ENCODE peak calls at places on chromosomes 5 and 9, in six cellular contexts. V is GM12892, S is Peyer's patch, A is K562, I is GM12891, P is gastrocnemius medialis. E is an unnamed sample.

GRCh38 chr5:159091596-159091995 is 8.1 kb downstream of the EBF1 start:
- DNase-seq in S (no peak), V (no peak), P (no peak), A (no peak), I (no peak), E (no peak)

GRCh38 chr5:111999286-111999685 is 242.3 kb upstream of the NREP start:
- DNase-seq in V (no peak), A (no peak), S (no peak), P (no peak), I (no peak), E (no peak)

GRCh38 chr5:67809589-67809988 is 406.0 kb upstream of the PIK3R1 start:
- DNase-seq in A (no peak), P (no peak), I (no peak), S (no peak), V (no peak), E (no peak)

GRCh38 chr9:105713939-105714331 is 19.6 kb downstream of the TMEM38B start:
- DNase-seq in P (no peak), S (no peak), A (no peak), V (no peak), I (no peak), E (no peak)

GRCh38 chr9:99266136-99267023 is 44.3 kb downstream of the SEC61B start:
- DNase-seq in I (no peak), A (peak; percentile 61), P (peak; percentile 81), S (peak; percentile 66), V (no peak), E (peak; percentile 76)

GRCh38 chr9:21294325-21294724 is 10.8 kb downstream of the IFNA5 start:
- DNase-seq in S (no peak), A (no peak), I (no peak), V (no peak), P (no peak), E (no peak)

GRCh38 chr9:93684161-93684765 is 107.9 kb downstream of the PHF2 start:
- DNase-seq in I (no peak), A (peak; percentile 1), P (no peak), S (peak; percentile 23), V (no peak), E (no peak)

GRCh38 chr9:109286981-109287380 is 33.9 kb downstream of the EPB41L4B start:
- DNase-seq in S (no peak), A (peak; percentile 67), V (no peak), P (peak; percentile 36), I (no peak), E (peak; percentile 56)

GRCh38 chr5:149355688-149356087 is 2.2 kb upstream of the PCYOX1L start:
- DNase-seq in I (no peak), P (no peak), S (no peak), V (no peak), A (no peak), E (peak; percentile 25)

DNA sequence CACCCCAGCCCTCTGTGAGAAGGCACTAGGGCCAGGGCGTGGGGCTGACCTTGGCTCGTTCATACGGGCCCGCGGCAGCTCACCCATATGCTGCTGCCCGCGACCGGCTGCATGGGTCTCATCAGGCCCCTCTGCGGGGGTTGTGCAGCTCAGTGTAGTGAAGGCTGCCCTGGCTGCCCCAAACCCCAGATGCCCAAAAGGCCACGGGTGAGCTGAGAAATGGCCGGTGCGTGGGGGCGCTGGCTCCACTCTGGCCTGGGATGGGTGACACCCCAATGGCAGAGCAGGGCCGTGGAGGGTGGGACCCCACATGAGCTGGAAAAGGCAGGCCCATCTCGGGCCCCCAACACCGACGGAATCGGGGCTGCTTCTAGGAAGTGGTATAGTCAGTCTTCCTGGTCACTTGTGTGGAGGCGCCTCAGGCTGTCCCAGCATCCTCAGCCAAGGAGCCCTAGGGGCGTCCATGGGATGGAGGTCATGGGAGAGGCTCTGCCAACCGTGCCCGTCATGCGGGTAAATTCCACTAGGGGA is 19.4 kb upstream of the LRRC14B start:
- DNase-seq in V (peak; percentile 21), A (no peak), I (no peak), P (no peak), S (peak; percentile 40), E (no peak)
- TF ChIP-seq POLR2A in V (no peak), A (no peak), I (no peak), P (no peak), S (no peak), E (no peak)

GRCh38 chr5:860506-861150 is 9.8 kb upstream of the ZDHHC11 start:
- DNase-seq in S (no peak), A (no peak), I (no peak), V (no peak), P (no peak), E (no peak)

GRCh38 chr5:863244-863805 is 12.5 kb upstream of the ZDHHC11 start:
- DNase-seq in A (no peak), S (no peak), P (no peak), V (no peak), I (no peak), E (no peak)

GRCh38 chr5:862367-863243 is 11.8 kb upstream of the ZDHHC11 start:
- DNase-seq in A (no peak), I (no peak), P (peak; percentile 39), S (no peak), V (no peak), E (no peak)

GRCh38 chr5:859798-860296 is 9.1 kb upstream of the ZDHHC11 start:
- DNase-seq in V (no peak), S (no peak), P (no peak), I (no peak), A (no peak), E (no peak)

DNA sequence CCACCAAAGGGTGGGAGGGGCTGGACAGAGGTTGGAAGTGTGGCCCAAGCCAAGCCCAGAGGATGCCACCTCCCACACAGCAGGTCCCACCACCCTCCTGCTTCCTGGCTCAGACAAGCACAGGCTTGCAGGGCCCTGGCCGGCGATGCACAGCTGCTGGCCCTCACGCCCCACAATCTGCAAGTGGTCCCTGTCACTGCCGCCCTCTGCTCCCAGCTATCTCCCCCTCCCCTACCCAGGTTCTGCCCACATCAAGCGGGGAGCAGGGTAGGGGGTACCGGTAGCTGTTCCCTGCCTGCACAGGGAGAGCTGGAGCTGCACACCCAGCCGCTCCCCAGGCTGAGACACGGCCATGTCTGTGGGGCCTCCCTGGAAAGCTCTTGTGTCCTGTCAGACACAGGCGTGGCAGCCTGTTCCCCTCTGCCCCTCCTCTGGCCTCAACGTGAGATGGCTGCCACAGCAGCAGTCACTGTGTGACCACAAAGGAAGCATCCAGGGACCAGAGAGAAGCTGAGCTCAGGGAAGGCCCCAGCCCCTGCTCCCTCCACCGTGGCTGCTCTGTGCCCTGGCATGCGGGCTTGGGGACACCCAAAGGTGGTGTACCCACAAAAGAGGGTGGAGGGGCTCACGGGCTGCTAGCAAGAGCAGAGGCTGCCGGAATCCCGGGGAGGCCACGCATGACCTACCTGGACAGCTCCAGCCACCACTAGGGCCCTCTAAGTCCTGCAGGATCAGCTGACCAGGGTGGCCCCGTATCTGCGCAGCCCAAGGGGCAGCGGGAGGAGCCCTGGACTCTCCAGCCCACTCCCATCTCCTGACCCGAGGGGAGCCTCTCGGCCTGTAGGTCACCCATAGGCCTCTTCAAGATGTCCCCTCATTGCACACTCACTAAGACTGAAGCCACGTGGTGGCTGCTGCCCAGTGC is 10.9 kb upstream of the ZDHHC11 start:
- DNase-seq in I (no peak), A (no peak), V (no peak), P (no peak), S (no peak), E (no peak)
- TF ChIP-seq POLR2A in I (no peak), A (no peak), V (no peak), P (no peak), S (no peak), E (no peak)

GRCh38 chr5:119452373-119453044 is at the start of gene HSD17B4:
- DNase-seq in P (peak; percentile 85), V (peak; percentile 68), S (peak; percentile 93), A (peak; percentile 88), I (peak; percentile 64), E (peak; percentile 94)
- TF ChIP-seq POLR2A in P (peak; percentile 58), V (peak; percentile 43), S (peak; percentile 75), A (peak; percentile 90), I (peak; percentile 57), E (peak; percentile 73)

DNA sequence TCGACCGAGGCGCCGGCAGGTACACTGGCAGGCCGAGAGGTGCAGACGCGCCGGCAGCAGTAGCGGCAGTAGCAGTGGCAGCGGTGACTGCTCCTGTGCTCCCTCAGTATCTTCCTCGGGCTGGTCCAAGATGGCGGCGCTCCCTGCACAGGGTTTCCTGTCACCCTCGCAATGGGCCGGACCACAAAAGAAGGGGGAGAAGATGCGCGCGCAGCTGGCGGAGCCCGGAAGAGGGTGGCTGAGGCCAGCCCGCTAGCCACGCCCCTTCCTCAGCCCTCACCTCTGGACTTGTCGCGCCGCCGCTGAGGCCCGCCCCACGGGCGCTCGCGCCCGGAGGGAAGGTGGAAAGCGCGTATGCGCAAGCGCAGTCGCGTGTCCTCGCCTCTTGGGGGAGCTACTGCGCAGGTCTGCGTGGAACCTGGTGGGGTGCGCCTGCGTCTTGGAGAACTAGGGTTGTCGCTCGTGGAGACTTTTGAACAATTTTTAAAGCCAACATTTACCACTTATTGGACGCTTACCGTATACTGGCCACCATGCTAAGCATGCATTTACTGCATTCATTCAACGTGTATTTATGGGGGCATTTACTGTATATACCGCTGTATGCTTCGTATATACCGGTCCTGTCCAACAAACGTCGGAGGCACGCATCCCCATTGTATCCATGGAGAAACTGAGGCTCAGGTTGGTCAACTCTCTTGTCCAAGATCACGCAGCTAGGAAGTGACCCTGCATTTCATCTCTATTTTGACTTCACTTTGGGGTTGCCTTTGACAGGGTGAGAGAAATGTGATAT is at the start of gene RAB14:
- DNase-seq in I (peak; percentile 95), S (peak; percentile 100), A (peak; percentile 100), V (peak; percentile 94), P (peak; percentile 100), E (peak; percentile 100)
- TF ChIP-seq POLR2A in I (peak; percentile 79), S (peak; percentile 40), A (peak; percentile 83), V (peak; percentile 93), P (peak; percentile 78), E (peak; percentile 75)

GRCh38 chr9:137254624-137255447 is at the start of gene NELFB:
- DNase-seq in V (peak; percentile 100), I (peak; percentile 100), S (peak; percentile 98), P (peak; percentile 85), A (peak; percentile 99), E (peak; percentile 98)
- TF ChIP-seq POLR2A in V (peak; percentile 68), I (no peak), S (peak; percentile 74), P (peak; percentile 71), A (peak; percentile 85), E (peak; percentile 72)

E was measured in erythroblast.